ENCODE peak calls at places on chromosomes 6 and 20, in nine cellular contexts. D, G, H, X, O, C, E, Q and F are unnamed samples.

GRCh38 chr6:15796844-15797243 is 134.0 kb upstream of the DTNBP1 start:
- DNase-seq in D (no peak), H (no peak), O (no peak), C (no peak), E (no peak), G (no peak), Q (no peak), X (no peak), F (no peak)

GRCh38 chr6:43242908-43243648 is at the start of gene TTBK1:
- DNase-seq in G (peak), E (no peak), D (no peak), O (no peak), C (no peak), Q (no peak), X (no peak), H (no peak), F (no peak)

GRCh38 chr20:61953037-61953788 is 112.5 kb downstream of the TAF4 start:
- DNase-seq in E (no peak), O (no peak), X (no peak), C (no peak), Q (no peak), D (peak), G (no peak), H (no peak), F (no peak)

GRCh38 chr6:31821301-31822037 is 6.1 kb upstream of the HSPA1B start:
- DNase-seq in E (peak), C (peak), O (no peak), H (no peak), Q (peak), D (peak), G (peak), X (peak), F (peak)

GRCh38 chr6:137823826-137824501 is 43.1 kb upstream of the TNFAIP3 start:
- DNase-seq in C (no peak), O (peak), G (peak), X (peak), H (no peak), D (peak), E (no peak), Q (no peak), F (peak)

GRCh38 chr6:22764521-22764920 is 195.2 kb downstream of the HDGFL1 start:
- DNase-seq in G (no peak), C (no peak), O (peak), H (no peak), X (no peak), E (no peak), D (no peak), Q (no peak), F (peak)

GRCh38 chr6:37021356-37022129 is 16.1 kb downstream of the FGD2 start:
- DNase-seq in X (peak), D (no peak), H (no peak), Q (no peak), G (peak), E (no peak), O (no peak), C (peak), F (peak)

GRCh38 chr6:16243055-16243454 is 4.7 kb downstream of the GMPR start:
- DNase-seq in H (no peak), C (no peak), Q (no peak), X (no peak), G (no peak), O (peak), E (no peak), D (no peak), F (peak)

GRCh38 chr6:133423242-133423641 is 182.1 kb downstream of the EYA4 start:
- DNase-seq in D (no peak), O (no peak), C (no peak), H (no peak), X (no peak), E (no peak), G (no peak), Q (no peak), F (no peak)

GRCh38 chr6:165677091-165677490 is 14.1 kb upstream of the PDE10A start:
- DNase-seq in H (no peak), Q (no peak), C (no peak), E (no peak), G (no peak), D (no peak), X (no peak), O (no peak), F (no peak)

GRCh38 chr6:117783280-117783679 is 108.0 kb downstream of the NUS1 start:
- DNase-seq in Q (no peak), G (no peak), D (no peak), C (no peak), E (no peak), H (no peak), O (no peak), X (no peak), F (no peak)

GRCh38 chr6:152824666-152825065 is 74.1 kb downstream of the VIP start:
- DNase-seq in E (no peak), C (no peak), O (no peak), Q (no peak), H (no peak), G (no peak), X (no peak), D (no peak), F (no peak)

GRCh38 chr6:138970856-138971425 is 17.1 kb downstream of the REPS1 start:
- DNase-seq in Q (no peak), D (no peak), H (no peak), C (no peak), E (no peak), X (peak), G (no peak), O (peak), F (peak)

GRCh38 chr20:32839227-32839981 is 19.3 kb upstream of the EFCAB8 start:
- DNase-seq in C (no peak), X (no peak), Q (no peak), G (no peak), O (no peak), H (no peak), D (no peak), E (no peak), F (no peak)

GRCh38 chr20:16922834-16923233 is 174.7 kb downstream of the OTOR start:
- DNase-seq in O (peak), E (no peak), X (peak), D (no peak), Q (no peak), C (no peak), G (no peak), H (no peak), F (peak)

GRCh38 chr20:42706762-42707161 is 482.9 kb downstream of the PTPRT start:
- DNase-seq in E (no peak), O (no peak), C (no peak), Q (no peak), H (no peak), D (peak), G (no peak), X (no peak), F (no peak)

GRCh38 chr20:13105864-13106457 is 97.2 kb downstream of the SPTLC3 start:
- DNase-seq in O (peak), E (peak), D (no peak), G (no peak), X (peak), Q (no peak), H (no peak), C (peak), F (peak)

GRCh38 chr20:43726811-43727338 is at the start of gene GTSF1L:
- DNase-seq in O (peak), X (no peak), Q (no peak), E (no peak), H (no peak), G (no peak), D (no peak), C (no peak), F (peak)

GRCh38 chr6:105178636-105179035 is 1.2 kb downstream of the POPDC3 start:
- DNase-seq in C (no peak), D (no peak), H (no peak), Q (no peak), O (no peak), E (no peak), X (no peak), G (no peak), F (no peak)

GRCh38 chr6:105178110-105178509 is 1.7 kb downstream of the POPDC3 start:
- DNase-seq in Q (no peak), E (no peak), H (no peak), G (no peak), D (no peak), O (peak), C (no peak), X (peak), F (peak)

GRCh38 chr6:105174512-105174911 is 5.3 kb downstream of the POPDC3 start:
- DNase-seq in G (no peak), H (no peak), Q (no peak), E (no peak), O (peak), X (no peak), C (no peak), D (no peak), F (peak)

GRCh38 chr6:105179244-105180065 is at the start of gene POPDC3:
- DNase-seq in C (peak), D (no peak), H (no peak), O (no peak), G (no peak), Q (no peak), E (peak), X (peak), F (peak)

DNA sequence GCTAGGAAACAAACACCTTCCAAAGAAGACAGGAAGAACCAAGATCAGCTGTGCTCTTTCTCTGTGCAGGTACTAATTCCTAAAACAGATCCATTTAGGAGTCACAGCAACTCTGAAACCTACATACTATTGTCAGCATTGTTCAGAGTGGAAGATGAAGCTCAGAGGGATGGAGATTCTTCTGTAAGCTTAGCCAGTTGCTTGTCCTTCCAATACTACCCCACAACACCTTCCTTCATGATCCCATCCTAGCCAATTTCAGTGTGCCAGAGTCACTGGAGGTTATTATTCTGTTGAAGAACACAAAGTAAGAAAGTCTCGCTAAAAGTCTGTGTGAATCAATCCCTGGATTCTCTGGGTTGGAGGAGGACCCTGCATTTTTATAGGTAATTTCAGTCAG is 2.3 kb downstream of the POPDC3 start:
- DNase-seq in D (no peak), H (no peak), E (no peak), Q (no peak), C (no peak), X (no peak), G (no peak), O (no peak), F (no peak)
- H3K4me3 ChIP-seq in D (no peak), H (no peak), E (peak), Q (no peak), C (no peak), X (no peak), G (no peak), O (no peak), F (no peak)

GRCh38 chr6:142822383-142822782 is 122.6 kb downstream of the HIVEP2 start:
- DNase-seq in X (no peak), O (no peak), G (no peak), E (no peak), Q (no peak), H (no peak), C (no peak), D (no peak), F (no peak)

GRCh38 chr6:142821860-142822259 is 123.1 kb downstream of the HIVEP2 start:
- DNase-seq in Q (no peak), H (no peak), X (no peak), C (no peak), D (no peak), G (no peak), O (no peak), E (no peak), F (no peak)

GRCh38 chr6:142824491-142824890 is 120.5 kb downstream of the HIVEP2 start:
- DNase-seq in X (no peak), H (no peak), G (no peak), D (no peak), O (no peak), Q (no peak), C (no peak), E (no peak), F (no peak)

GRCh38 chr6:142823579-142823902 is 121.4 kb downstream of the HIVEP2 start:
- DNase-seq in C (no peak), H (no peak), X (no peak), E (no peak), O (no peak), D (no peak), G (no peak), Q (no peak), F (no peak)

GRCh38 chr6:142822882-142823578 is 121.9 kb downstream of the HIVEP2 start:
- DNase-seq in D (no peak), E (peak), C (no peak), O (no peak), G (no peak), X (peak), H (no peak), Q (no peak), F (no peak)
- TF ChIP-seq CTCF in D (no peak), E (peak), C (peak), O (no peak), G (no peak), X (peak), H (no peak), Q (no peak), F (peak)

DNA sequence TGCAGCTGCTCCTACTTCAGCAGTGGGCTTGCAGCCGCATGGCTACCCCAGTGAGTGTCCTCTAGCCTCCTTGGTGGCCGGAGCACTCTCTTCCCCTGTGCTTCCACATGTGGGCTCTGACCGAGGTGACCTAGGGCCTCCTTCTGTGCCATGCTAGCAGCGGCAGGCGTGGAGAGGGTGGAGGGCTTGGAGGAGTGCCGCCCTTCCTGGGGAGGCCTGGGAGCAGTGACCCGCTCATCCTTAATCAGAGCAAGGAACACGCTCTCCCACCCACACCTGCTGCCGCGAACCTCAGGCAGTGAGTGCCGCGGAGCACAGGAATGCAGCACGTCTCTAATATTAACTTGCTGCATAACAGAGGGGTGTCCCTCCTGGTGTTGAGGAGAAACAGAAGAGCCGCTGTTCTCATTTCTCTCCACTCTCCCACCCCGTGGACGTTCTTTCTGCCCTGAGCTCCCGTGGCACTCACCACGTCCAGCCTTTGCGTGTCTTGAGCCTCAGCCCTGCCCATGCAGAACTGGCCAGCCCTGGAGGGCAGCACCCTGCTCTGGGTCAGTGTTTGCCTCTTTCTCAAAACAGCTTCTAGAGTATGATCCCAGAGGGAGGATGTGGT is 31.9 kb downstream of the DUSP22 start:
- DNase-seq in O (no peak), D (peak), E (no peak), G (no peak), X (no peak), Q (peak), C (no peak), H (no peak), F (no peak)
- H3K4me3 ChIP-seq in O (no peak), D (no peak), E (no peak), G (no peak), X (no peak), Q (no peak), C (peak), H (no peak), F (no peak)

DNA sequence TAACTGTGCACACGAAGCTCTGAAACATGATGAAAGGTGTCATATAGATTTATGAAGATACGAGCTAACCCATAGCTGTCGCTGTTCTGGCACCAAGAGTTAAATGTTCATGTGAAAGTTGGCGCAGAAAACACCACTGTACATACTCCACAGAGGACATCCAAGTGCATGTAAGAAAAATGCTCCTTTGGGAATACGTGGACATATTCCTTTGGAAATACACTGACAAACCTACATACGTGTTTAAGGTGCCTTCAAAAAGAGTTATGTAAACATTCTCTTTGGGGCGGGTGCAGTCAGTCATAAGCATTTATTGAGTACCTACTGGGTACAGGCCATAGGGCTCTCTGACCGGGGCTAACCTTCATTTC is 723 bp upstream of the ARID1B start:
- DNase-seq in H (no peak), X (peak), G (no peak), Q (no peak), E (no peak), D (no peak), O (no peak), C (no peak), F (peak)
- TF ChIP-seq CTCF in H (no peak), X (no peak), G (no peak), Q (peak), E (no peak), D (no peak), O (no peak), C (no peak), F (no peak)

GRCh38 chr6:161085246-161085645 is 93.7 kb downstream of the MAP3K4 start:
- DNase-seq in E (no peak), C (no peak), D (no peak), H (no peak), G (no peak), X (no peak), O (peak), Q (no peak), F (no peak)

GRCh38 chr6:161079566-161080262 is 88.1 kb downstream of the MAP3K4 start:
- DNase-seq in G (peak), D (no peak), O (peak), E (no peak), X (no peak), C (no peak), Q (no peak), H (no peak), F (peak)

GRCh38 chr6:161076211-161076677 is 84.7 kb downstream of the MAP3K4 start:
- DNase-seq in H (no peak), D (no peak), C (no peak), G (peak), O (no peak), Q (no peak), X (no peak), E (no peak), F (peak)

GRCh38 chr6:161082215-161082614 is 90.6 kb downstream of the MAP3K4 start:
- DNase-seq in O (no peak), E (no peak), C (no peak), Q (no peak), G (no peak), X (no peak), H (no peak), D (no peak), F (no peak)

DNA sequence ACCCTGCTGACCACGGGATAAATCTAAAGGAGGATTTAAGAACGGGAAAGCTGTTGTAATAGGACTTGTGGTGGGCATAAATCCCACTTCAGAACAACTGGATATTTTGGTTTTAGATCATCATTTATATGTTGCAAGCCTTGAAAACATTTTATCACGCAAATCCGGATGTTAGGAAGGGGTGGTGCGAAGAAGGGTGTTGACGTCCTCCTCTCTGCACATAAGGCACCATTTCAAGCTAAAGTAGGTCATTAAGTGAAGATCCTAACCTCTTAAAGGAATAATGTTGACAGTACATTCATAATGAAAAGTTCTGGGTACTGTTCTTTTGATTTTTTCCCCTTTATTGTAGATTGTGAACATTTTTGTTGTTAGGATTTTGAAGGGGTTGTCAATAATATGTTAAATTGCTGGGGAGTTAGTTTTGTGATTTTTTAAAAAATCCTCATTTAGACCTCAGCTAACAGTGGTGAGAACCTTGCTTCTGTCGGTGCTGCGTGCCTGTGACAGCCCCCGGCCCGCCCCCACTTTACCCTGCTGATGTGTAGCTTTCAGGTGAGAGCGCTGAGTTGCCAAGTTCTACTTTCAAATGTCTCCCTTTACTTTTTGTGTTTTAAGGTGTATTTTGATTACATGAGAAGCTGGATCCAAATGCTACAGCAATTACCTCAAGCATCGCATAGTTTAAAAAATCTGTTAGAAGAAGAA is 88.8 kb downstream of the MAP3K4 start:
- DNase-seq in O (no peak), C (no peak), Q (no peak), X (no peak), H (no peak), G (no peak), E (no peak), D (no peak), F (no peak)
- H3K4me3 ChIP-seq in O (no peak), C (no peak), Q (no peak), X (no peak), H (no peak), G (no peak), E (no peak), D (no peak), F (no peak)

GRCh38 chr20:57482148-57482547 is 42.8 kb downstream of the CTCFL start:
- DNase-seq in O (no peak), D (no peak), Q (no peak), C (peak), H (no peak), G (no peak), E (no peak), X (peak), F (no peak)
- TF ChIP-seq CTCF in O (no peak), D (no peak), Q (no peak), C (peak), H (no peak), G (no peak), E (no peak), X (no peak), F (no peak)

GRCh38 chr6:47416396-47417345 is 60.9 kb upstream of the CD2AP start:
- DNase-seq in H (no peak), G (no peak), X (no peak), Q (no peak), C (no peak), E (no peak), O (no peak), D (no peak), F (no peak)

GRCh38 chr6:47413752-47414516 is 63.7 kb upstream of the CD2AP start:
- DNase-seq in H (no peak), E (no peak), O (peak), C (peak), G (peak), X (peak), Q (no peak), D (no peak), F (peak)

GRCh38 chr6:47419621-47420020 is 58.0 kb upstream of the CD2AP start:
- DNase-seq in G (no peak), X (no peak), E (no peak), H (no peak), D (no peak), C (no peak), Q (no peak), O (peak), F (no peak)

DNA sequence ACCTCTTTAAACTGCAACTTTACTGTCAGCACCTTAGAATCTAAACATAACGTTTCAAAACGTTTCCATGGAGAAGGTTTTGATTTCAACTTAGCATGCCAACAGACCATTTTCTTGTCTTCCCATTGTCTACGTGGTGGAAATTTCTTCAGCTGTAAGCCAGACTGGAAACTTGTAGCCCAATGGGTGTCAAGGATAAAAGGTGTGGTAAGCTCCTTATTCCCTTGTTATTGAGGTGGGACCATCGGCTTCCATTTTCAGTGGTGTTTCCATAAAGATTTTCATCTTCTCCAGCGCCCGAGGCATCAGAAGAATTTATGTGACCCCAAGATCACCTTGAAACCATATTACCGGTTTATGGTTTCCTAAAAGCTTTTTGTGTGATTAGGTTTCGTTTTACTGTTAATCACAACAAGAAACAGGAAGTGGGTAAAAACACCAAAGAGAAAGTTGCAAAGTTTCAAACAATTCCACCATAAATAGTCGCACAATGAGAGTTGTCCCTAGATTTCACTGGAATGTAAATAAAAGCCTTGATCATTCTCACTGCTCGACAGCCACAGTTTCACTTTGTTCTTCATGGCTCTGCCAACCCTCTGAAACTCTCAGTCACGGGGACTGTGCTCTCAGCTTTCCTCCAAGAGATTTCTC is 62.9 kb upstream of the CD2AP start:
- DNase-seq in O (peak), X (peak), Q (no peak), H (no peak), G (no peak), E (no peak), C (peak), D (no peak), F (peak)
- H3K4me3 ChIP-seq in O (peak), X (peak), Q (peak), H (peak), G (peak), E (peak), C (peak), D (peak), F (peak)

GRCh38 chr20:56630086-56630493 is 984 bp downstream of the TFAP2C start:
- DNase-seq in G (no peak), X (peak), Q (no peak), O (peak), H (no peak), D (peak), C (peak), E (peak), F (peak)
- TF ChIP-seq CTCF in G (no peak), X (peak), Q (peak), O (peak), H (peak), D (peak), C (peak), E (peak), F (peak)